ENCODE peak calls at places on chromosomes 11 and 22, in ten cellular contexts. P, I, C, U, Y, M, A, B, Z and X are unnamed samples. For H3K27me3, the result is how much of the 10 kb centered on the place peaks cover.

GRCh38 chr11:117016747-117017146 is 81.5 kb downstream of the SIK3 start:
- DNase-seq in I (no peak), Y (no peak), P (no peak), Z (no peak), M (no peak), U (no peak), A (no peak), C (no peak), B (no peak), X (no peak)

GRCh38 chr11:107712342-107712741 is 486 bp upstream of the SLN start:
- DNase-seq in M (no peak), Y (no peak), C (no peak), A (no peak), U (no peak), P (no peak), I (no peak), Z (no peak), B (no peak), X (no peak)

GRCh38 chr11:39817248-39817647 is 1642.2 kb downstream of the LRRC4C start:
- DNase-seq in M (no peak), Z (no peak), U (no peak), P (no peak), B (no peak), C (no peak), I (no peak), Y (no peak), A (no peak), X (no peak)

GRCh38 chr11:79331251-79331901 is 109.5 kb downstream of the TENM4 start:
- DNase-seq in Z (no peak), C (no peak), U (no peak), M (no peak), A (no peak), Y (no peak), B (no peak), I (no peak), P (no peak), X (no peak)

GRCh38 chr22:42366815-42367581 is 65.2 kb downstream of the NFAM1 start:
- DNase-seq in Z (no peak), Y (peak), C (peak), U (no peak), B (no peak), P (no peak), M (no peak), I (no peak), A (no peak), X (no peak)

GRCh38 chr11:127191689-127192088 is 191.1 kb upstream of the KIRREL3 start:
- DNase-seq in Z (no peak), M (no peak), P (no peak), U (no peak), C (no peak), I (no peak), B (no peak), Y (no peak), A (no peak), X (no peak)

GRCh38 chr11:128235446-128235845 is 351.9 kb downstream of the ETS1 start:
- DNase-seq in U (no peak), A (peak), Y (no peak), M (peak), Z (no peak), P (no peak), I (no peak), C (no peak), B (no peak), X (no peak)

GRCh38 chr11:111417766-111418435 is 38.8 kb upstream of the POU2AF1 start:
- DNase-seq in M (peak), B (peak), P (peak), A (no peak), U (no peak), C (no peak), I (peak), Z (no peak), Y (peak), X (peak)

GRCh38 chr11:118216621-118217526 is 7.9 kb downstream of the JAML start:
- DNase-seq in U (no peak), M (no peak), Y (no peak), B (no peak), C (no peak), Z (no peak), A (no peak), P (no peak), I (no peak), X (no peak)

GRCh38 chr22:32340437-32340836 is 17.2 kb upstream of the RFPL3 start:
- DNase-seq in Z (no peak), M (no peak), B (no peak), P (no peak), A (no peak), C (no peak), I (no peak), Y (no peak), U (no peak), X (peak)

GRCh38 chr22:26285632-26286031 is 116.4 kb downstream of the SEZ6L start:
- DNase-seq in A (no peak), U (no peak), B (no peak), C (no peak), P (no peak), Z (no peak), I (no peak), Y (no peak), M (no peak), X (no peak)

GRCh38 chr22:25404556-25404922 is 159.9 kb upstream of the GRK3 start:
- DNase-seq in C (no peak), Y (peak), M (no peak), B (no peak), U (no peak), I (no peak), Z (peak), A (peak), P (no peak), X (no peak)

GRCh38 chr11:35223429-35223828 is 84.5 kb downstream of the CD44 start:
- DNase-seq in I (no peak), Y (no peak), U (no peak), M (peak), A (peak), C (no peak), B (peak), P (no peak), Z (no peak), X (no peak)
- H3K27ac ChIP-seq in I (no peak), Y (no peak), U (no peak), M (peak), A (peak), C (peak), B (no peak), P (no peak), Z (no peak), X (no peak)

DNA sequence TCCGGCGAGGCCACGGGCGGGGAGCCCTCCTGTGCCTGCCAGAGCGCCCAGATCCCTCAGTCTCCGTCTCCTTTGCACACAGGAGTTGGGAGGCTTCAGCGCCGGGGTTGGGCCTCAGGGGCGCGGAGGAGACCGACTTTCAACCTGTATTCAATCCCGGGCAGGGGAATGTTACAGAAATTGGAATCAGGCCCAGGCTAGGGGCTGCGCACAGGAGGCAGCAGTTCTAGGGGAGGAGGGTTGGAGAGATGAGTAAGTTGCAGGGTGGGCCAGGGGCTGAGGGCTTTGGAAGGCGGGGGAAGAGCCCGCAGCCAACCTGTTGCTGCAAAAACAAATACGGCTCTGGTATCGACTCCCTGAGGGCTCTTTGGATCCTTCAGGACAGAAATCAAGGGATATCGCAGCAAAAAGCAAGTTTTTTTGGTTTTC is 651 bp upstream of the KCNA4 start:
- DNase-seq in I (no peak), C (no peak), B (no peak), U (no peak), A (no peak), P (no peak), M (no peak), Y (no peak), Z (no peak), X (no peak)
- H3K4me3 ChIP-seq in I (peak), C (no peak), B (no peak), U (peak), A (no peak), P (no peak), M (no peak), Y (no peak), Z (no peak), X (no peak)

DNA sequence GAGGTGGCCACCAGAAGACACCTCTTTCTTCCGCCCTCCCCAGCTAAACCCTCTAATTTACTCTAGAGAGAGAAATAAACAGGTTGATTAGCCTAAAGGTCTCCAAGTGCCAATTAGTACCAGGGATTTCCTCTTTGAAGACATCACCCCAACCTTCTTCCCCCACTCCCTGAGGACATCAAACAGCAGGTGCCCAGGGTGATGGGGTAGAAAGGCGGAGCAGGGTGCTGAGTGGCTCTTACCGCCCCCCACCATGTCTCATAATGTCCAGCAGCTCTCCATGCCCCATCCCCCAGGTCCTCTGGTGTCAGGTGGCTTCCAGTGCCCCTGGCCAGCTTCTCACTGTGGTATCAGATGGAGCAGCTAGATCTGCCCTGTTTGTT is 5.3 kb upstream of the GNAZ start:
- DNase-seq in C (no peak), M (no peak), Y (no peak), P (no peak), A (peak), B (no peak), Z (no peak), U (peak), I (no peak), X (no peak)
- H3K27me3 ChIP-seq in C (under half), M (under half), Y (under half), P (under half), A (under half), B (under half), Z (under half), U (under half), I (under half), X (under half)

DNA sequence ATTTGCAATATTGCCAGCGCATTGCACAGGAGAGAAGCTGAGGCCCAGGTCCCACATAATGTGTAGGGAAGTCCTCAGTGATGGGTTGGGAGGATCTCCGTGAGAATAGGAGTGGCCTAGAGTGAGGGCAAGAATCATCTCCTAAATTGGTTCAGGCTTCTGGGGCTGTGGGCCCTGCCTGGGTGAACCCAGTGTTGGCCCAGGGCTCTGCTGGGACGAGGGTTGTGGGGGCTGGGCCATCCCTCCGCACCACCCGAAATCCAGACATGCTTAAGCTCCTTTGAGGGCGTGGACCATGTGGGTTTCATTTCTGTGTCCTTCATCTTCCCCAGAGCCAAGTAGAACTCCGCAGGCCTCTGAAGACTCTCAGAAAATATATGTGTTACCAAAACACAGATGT is 3.7 kb downstream of the MICALL1 start:
- DNase-seq in P (no peak), U (no peak), A (no peak), Y (no peak), M (no peak), I (no peak), B (no peak), C (no peak), Z (no peak), X (no peak)
- H3K27ac ChIP-seq in P (no peak), U (no peak), A (no peak), Y (no peak), M (no peak), I (no peak), B (no peak), C (peak), Z (no peak), X (no peak)

DNA sequence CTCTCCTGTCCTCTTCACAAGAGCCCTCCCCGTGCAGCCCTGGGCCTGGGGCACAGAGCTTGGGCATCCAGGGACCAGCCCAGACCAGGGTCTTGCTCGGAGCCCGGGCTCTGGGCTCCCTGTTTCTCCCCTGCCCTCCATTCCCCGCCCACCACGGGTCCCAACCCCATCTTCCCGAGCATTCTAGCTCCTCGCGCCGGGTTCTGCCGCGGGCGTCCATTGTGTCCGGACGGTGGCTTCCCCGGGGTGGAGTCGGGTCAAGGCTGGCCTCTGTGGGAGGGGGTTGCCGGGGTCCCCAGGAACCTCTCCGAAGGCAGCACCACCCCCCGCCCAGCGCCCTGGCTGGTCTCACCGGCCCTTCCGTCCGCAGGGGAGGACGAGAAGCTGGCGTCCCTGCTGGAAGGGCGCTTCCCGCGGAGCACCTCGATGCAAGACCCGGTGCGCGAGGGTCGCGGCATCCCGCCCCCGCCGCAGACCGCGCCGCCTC is 18.1 kb upstream of the ACR start:
- DNase-seq in M (no peak), A (no peak), U (no peak), B (no peak), I (no peak), Y (no peak), C (no peak), Z (no peak), P (no peak), X (no peak)
- H3K4me3 ChIP-seq in M (no peak), A (no peak), U (no peak), B (no peak), I (no peak), Y (no peak), C (no peak), Z (no peak), P (no peak), X (no peak)

DNA sequence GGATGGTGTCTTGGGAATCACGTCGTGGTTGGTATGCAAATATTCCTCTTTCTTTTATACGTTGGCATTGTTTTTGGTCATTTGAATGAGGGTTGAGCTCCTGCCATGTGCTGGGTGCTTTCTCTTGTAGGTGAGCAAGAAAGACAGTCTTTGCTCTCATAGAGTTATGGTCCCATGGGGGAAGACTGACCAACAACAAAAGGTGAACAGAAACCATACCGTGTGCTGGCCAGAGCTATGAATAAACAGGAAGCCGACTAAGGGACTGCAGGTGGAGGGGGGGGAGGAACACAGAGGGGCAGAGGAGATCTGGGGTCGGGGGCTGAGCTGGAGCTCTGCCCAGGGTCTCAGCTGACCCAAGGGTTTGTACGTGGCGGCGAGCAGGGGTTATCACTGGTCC is 245.3 kb downstream of the CTTN start:
- DNase-seq in P (no peak), C (no peak), I (no peak), Y (no peak), Z (no peak), B (no peak), U (no peak), M (no peak), A (no peak), X (no peak)
- H3K27me3 ChIP-seq in P (under half), C (half or more), I (half or more), Y (under half), Z (under half), B (under half), U (under half), M (under half), A (under half), X (under half)

GRCh38 chr11:65224939-65225283 is 36.9 kb upstream of the POLA2 start:
- DNase-seq in Y (peak), I (no peak), M (peak), Z (no peak), C (no peak), P (no peak), U (peak), A (no peak), B (peak), X (no peak)

GRCh38 chr11:65226103-65226442 is 35.7 kb upstream of the POLA2 start:
- DNase-seq in B (no peak), M (no peak), A (no peak), P (no peak), C (no peak), U (no peak), Z (no peak), I (no peak), Y (no peak), X (no peak)

GRCh38 chr11:65223031-65223430 is 38.7 kb upstream of the POLA2 start:
- DNase-seq in P (no peak), I (no peak), B (no peak), C (no peak), M (no peak), U (no peak), A (no peak), Z (no peak), Y (no peak), X (no peak)

GRCh38 chr11:65227879-65228278 is 33.9 kb upstream of the POLA2 start:
- DNase-seq in M (no peak), C (no peak), U (no peak), Z (no peak), Y (no peak), B (no peak), P (no peak), A (no peak), I (no peak), X (no peak)

GRCh38 chr11:65225284-65226102 is 36.3 kb upstream of the POLA2 start:
- DNase-seq in Z (peak), B (peak), Y (peak), M (peak), A (peak), C (peak), P (peak), I (peak), U (peak), X (no peak)
- H3K27ac ChIP-seq in Z (no peak), B (no peak), Y (no peak), M (no peak), A (no peak), C (peak), P (no peak), I (peak), U (peak), X (no peak)

GRCh38 chr22:37187891-37188761 is at the start of gene C1QTNF6:
- DNase-seq in U (peak), C (peak), P (peak), M (peak), B (no peak), Z (no peak), Y (no peak), A (peak), I (no peak), X (peak)

GRCh38 chr22:37187552-37187890 is 526 bp downstream of the C1QTNF6 start:
- DNase-seq in M (no peak), A (peak), B (no peak), U (no peak), Y (no peak), P (peak), Z (no peak), C (no peak), I (no peak), X (no peak)

GRCh38 chr22:37186228-37186996 is 1.6 kb downstream of the C1QTNF6 start:
- DNase-seq in A (peak), B (peak), M (peak), Y (no peak), U (peak), C (no peak), Z (no peak), P (no peak), I (no peak), X (peak)

GRCh38 chr22:37185646-37186227 is 2.3 kb downstream of the C1QTNF6 start:
- DNase-seq in B (no peak), U (peak), M (no peak), C (no peak), I (no peak), P (no peak), Z (no peak), Y (no peak), A (no peak), X (peak)

GRCh38 chr22:37186997-37187522 is 987 bp downstream of the C1QTNF6 start:
- DNase-seq in Z (no peak), A (no peak), U (peak), P (no peak), M (no peak), B (no peak), C (no peak), I (no peak), Y (no peak), X (no peak)
- H3K4me3 ChIP-seq in Z (no peak), A (peak), U (peak), P (no peak), M (peak), B (peak), C (no peak), I (no peak), Y (no peak), X (peak)

DNA sequence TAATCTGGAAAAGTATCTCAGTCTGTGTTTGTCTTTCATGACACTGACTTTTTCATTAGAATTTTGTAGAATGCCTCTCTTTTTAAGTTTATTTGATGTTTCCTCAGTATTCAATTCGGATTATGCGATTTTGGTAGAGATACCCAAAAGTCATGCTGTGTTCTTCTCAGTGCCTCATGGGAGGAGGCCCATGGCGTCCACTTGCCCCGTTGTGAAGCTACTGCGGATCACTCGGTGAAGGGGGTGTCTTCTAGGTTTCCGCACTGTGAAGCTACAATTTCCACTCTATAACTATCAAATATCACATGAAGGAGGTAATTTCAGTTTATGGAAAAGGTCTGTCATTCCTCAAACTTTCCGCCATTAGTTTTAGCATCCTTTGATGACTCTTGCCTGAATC is 794.0 kb downstream of the TBC1D22A start:
- DNase-seq in U (no peak), Z (no peak), C (peak), M (no peak), Y (no peak), A (no peak), B (no peak), I (no peak), P (no peak), X (no peak)
- H3K27me3 ChIP-seq in U (under half), Z (under half), C (under half), M (under half), Y (under half), A (under half), B (under half), I (under half), P (under half), X (under half)